ENCODE peak calls at places on chromosomes 16 and 17, in nine cellular contexts. One of them, this sample, is unnamed.

GRCh38 chr16:21158208-21159110 is at the start of gene LDAF1:
- DNase-seq in CD4-positive, alpha-beta memory T cell: peak; percentile 72
- DNase-seq in T-helper 9 cell: peak; percentile 70
- DNase-seq in midbrain: peak; percentile 38
- DNase-seq in stimulated activated CD4-positive, alpha-beta T cell treated with anti-CD3 and anti-CD28 coated beads, Interleukin-1b, Interleukin-23, amount 100 ng/mL, for 1 hour: peak; percentile 30
- DNase-seq in stimulated activated CD8-positive, alpha-beta memory T cell treated with anti-CD3 and anti-CD28 coated beads, Interleukin-4, amount 100 ng/mL, for 24 hours: peak; percentile 72
- DNase-seq in T-helper 1 cell: peak; percentile 53
- DNase-seq in BJ: no peak
- DNase-seq in type B pancreatic cell: peak; percentile 83
- DNase-seq in this sample: peak; percentile 60

GRCh38 chr16:86647561-86647960 is 69.2 kb downstream of the FOXL1 start:
- DNase-seq in CD4-positive, alpha-beta memory T cell: no peak
- DNase-seq in T-helper 9 cell: no peak
- DNase-seq in midbrain: no peak
- DNase-seq in stimulated activated CD4-positive, alpha-beta T cell treated with anti-CD3 and anti-CD28 coated beads, Interleukin-1b, Interleukin-23, amount 100 ng/mL, for 1 hour: no peak
- DNase-seq in stimulated activated CD8-positive, alpha-beta memory T cell treated with anti-CD3 and anti-CD28 coated beads, Interleukin-4, amount 100 ng/mL, for 24 hours: no peak
- DNase-seq in T-helper 1 cell: no peak
- DNase-seq in BJ: no peak
- DNase-seq in type B pancreatic cell: no peak
- DNase-seq in this sample: no peak

GRCh38 chr17:74541176-74542111 is 4.5 kb downstream of the CD300C start:
- DNase-seq in CD4-positive, alpha-beta memory T cell: no peak
- DNase-seq in T-helper 9 cell: no peak
- DNase-seq in midbrain: no peak
- DNase-seq in stimulated activated CD4-positive, alpha-beta T cell treated with anti-CD3 and anti-CD28 coated beads, Interleukin-1b, Interleukin-23, amount 100 ng/mL, for 1 hour: no peak
- DNase-seq in stimulated activated CD8-positive, alpha-beta memory T cell treated with anti-CD3 and anti-CD28 coated beads, Interleukin-4, amount 100 ng/mL, for 24 hours: no peak
- DNase-seq in T-helper 1 cell: no peak
- DNase-seq in BJ: no peak
- DNase-seq in type B pancreatic cell: no peak
- DNase-seq in this sample: no peak

GRCh38 chr17:74527081-74527480 is 4.2 kb downstream of the CD300LB start:
- DNase-seq in CD4-positive, alpha-beta memory T cell: no peak
- DNase-seq in T-helper 9 cell: no peak
- DNase-seq in midbrain: no peak
- DNase-seq in stimulated activated CD4-positive, alpha-beta T cell treated with anti-CD3 and anti-CD28 coated beads, Interleukin-1b, Interleukin-23, amount 100 ng/mL, for 1 hour: no peak
- DNase-seq in stimulated activated CD8-positive, alpha-beta memory T cell treated with anti-CD3 and anti-CD28 coated beads, Interleukin-4, amount 100 ng/mL, for 24 hours: no peak
- DNase-seq in T-helper 1 cell: no peak
- DNase-seq in BJ: no peak
- DNase-seq in type B pancreatic cell: peak; percentile 32
- DNase-seq in this sample: no peak

GRCh38 chr17:63946440-63947363 is 14.6 kb upstream of the CD79B start:
- DNase-seq in CD4-positive, alpha-beta memory T cell: peak; percentile 69
- DNase-seq in T-helper 9 cell: peak; percentile 44
- DNase-seq in midbrain: peak; percentile 20
- DNase-seq in stimulated activated CD4-positive, alpha-beta T cell treated with anti-CD3 and anti-CD28 coated beads, Interleukin-1b, Interleukin-23, amount 100 ng/mL, for 1 hour: peak; percentile 15
- DNase-seq in stimulated activated CD8-positive, alpha-beta memory T cell treated with anti-CD3 and anti-CD28 coated beads, Interleukin-4, amount 100 ng/mL, for 24 hours: no peak
- DNase-seq in T-helper 1 cell: no peak
- DNase-seq in BJ: no peak
- DNase-seq in type B pancreatic cell: no peak
- DNase-seq in this sample: peak; percentile 38

GRCh38 chr16:21950782-21951521 is 2.2 kb upstream of the UQCRC2 start:
- DNase-seq in CD4-positive, alpha-beta memory T cell: peak; percentile 28
- DNase-seq in T-helper 9 cell: no peak
- DNase-seq in midbrain: peak; percentile 29
- DNase-seq in stimulated activated CD4-positive, alpha-beta T cell treated with anti-CD3 and anti-CD28 coated beads, Interleukin-1b, Interleukin-23, amount 100 ng/mL, for 1 hour: no peak
- DNase-seq in stimulated activated CD8-positive, alpha-beta memory T cell treated with anti-CD3 and anti-CD28 coated beads, Interleukin-4, amount 100 ng/mL, for 24 hours: no peak
- DNase-seq in T-helper 1 cell: no peak
- DNase-seq in BJ: no peak
- DNase-seq in type B pancreatic cell: no peak
- DNase-seq in this sample: no peak

GRCh38 chr17:42673885-42674754 is 2.7 kb downstream of the PLEKHH3 start:
- DNase-seq in CD4-positive, alpha-beta memory T cell: no peak
- DNase-seq in T-helper 9 cell: no peak
- DNase-seq in midbrain: no peak
- DNase-seq in stimulated activated CD4-positive, alpha-beta T cell treated with anti-CD3 and anti-CD28 coated beads, Interleukin-1b, Interleukin-23, amount 100 ng/mL, for 1 hour: no peak
- DNase-seq in stimulated activated CD8-positive, alpha-beta memory T cell treated with anti-CD3 and anti-CD28 coated beads, Interleukin-4, amount 100 ng/mL, for 24 hours: no peak
- DNase-seq in T-helper 1 cell: no peak
- DNase-seq in BJ: no peak
- DNase-seq in type B pancreatic cell: no peak
- DNase-seq in this sample: no peak

GRCh38 chr16:83348991-83349390 is 458.8 kb upstream of the HSBP1 start:
- DNase-seq in CD4-positive, alpha-beta memory T cell: no peak
- DNase-seq in T-helper 9 cell: no peak
- DNase-seq in midbrain: no peak
- DNase-seq in stimulated activated CD4-positive, alpha-beta T cell treated with anti-CD3 and anti-CD28 coated beads, Interleukin-1b, Interleukin-23, amount 100 ng/mL, for 1 hour: no peak
- DNase-seq in stimulated activated CD8-positive, alpha-beta memory T cell treated with anti-CD3 and anti-CD28 coated beads, Interleukin-4, amount 100 ng/mL, for 24 hours: no peak
- DNase-seq in T-helper 1 cell: no peak
- DNase-seq in BJ: no peak
- DNase-seq in type B pancreatic cell: no peak
- DNase-seq in this sample: no peak

GRCh38 chr16:64121473-64121872 is 1000.4 kb downstream of the CDH11 start:
- DNase-seq in CD4-positive, alpha-beta memory T cell: no peak
- DNase-seq in T-helper 9 cell: no peak
- DNase-seq in midbrain: no peak
- DNase-seq in stimulated activated CD4-positive, alpha-beta T cell treated with anti-CD3 and anti-CD28 coated beads, Interleukin-1b, Interleukin-23, amount 100 ng/mL, for 1 hour: no peak
- DNase-seq in stimulated activated CD8-positive, alpha-beta memory T cell treated with anti-CD3 and anti-CD28 coated beads, Interleukin-4, amount 100 ng/mL, for 24 hours: no peak
- DNase-seq in T-helper 1 cell: no peak
- DNase-seq in BJ: peak; percentile 33
- DNase-seq in type B pancreatic cell: no peak
- DNase-seq in this sample: no peak

GRCh38 chr17:11511696-11512095 is 86.6 kb upstream of the DNAH9 start:
- DNase-seq in CD4-positive, alpha-beta memory T cell: no peak
- DNase-seq in T-helper 9 cell: no peak
- DNase-seq in midbrain: no peak
- DNase-seq in stimulated activated CD4-positive, alpha-beta T cell treated with anti-CD3 and anti-CD28 coated beads, Interleukin-1b, Interleukin-23, amount 100 ng/mL, for 1 hour: no peak
- DNase-seq in stimulated activated CD8-positive, alpha-beta memory T cell treated with anti-CD3 and anti-CD28 coated beads, Interleukin-4, amount 100 ng/mL, for 24 hours: no peak
- DNase-seq in T-helper 1 cell: no peak
- DNase-seq in BJ: no peak
- DNase-seq in type B pancreatic cell: no peak
- DNase-seq in this sample: no peak

GRCh38 chr17:39599006-39599664 is 8.6 kb downstream of the NEUROD2 start:
- DNase-seq in CD4-positive, alpha-beta memory T cell: no peak
- DNase-seq in T-helper 9 cell: no peak
- DNase-seq in midbrain: no peak
- DNase-seq in stimulated activated CD4-positive, alpha-beta T cell treated with anti-CD3 and anti-CD28 coated beads, Interleukin-1b, Interleukin-23, amount 100 ng/mL, for 1 hour: no peak
- DNase-seq in stimulated activated CD8-positive, alpha-beta memory T cell treated with anti-CD3 and anti-CD28 coated beads, Interleukin-4, amount 100 ng/mL, for 24 hours: no peak
- DNase-seq in T-helper 1 cell: no peak
- DNase-seq in BJ: no peak
- DNase-seq in type B pancreatic cell: no peak
- DNase-seq in this sample: no peak

GRCh38 chr17:65684631-65685030 is 123.2 kb upstream of the AXIN2 start:
- DNase-seq in CD4-positive, alpha-beta memory T cell: no peak
- DNase-seq in T-helper 9 cell: no peak
- DNase-seq in midbrain: no peak
- DNase-seq in stimulated activated CD4-positive, alpha-beta T cell treated with anti-CD3 and anti-CD28 coated beads, Interleukin-1b, Interleukin-23, amount 100 ng/mL, for 1 hour: no peak
- DNase-seq in stimulated activated CD8-positive, alpha-beta memory T cell treated with anti-CD3 and anti-CD28 coated beads, Interleukin-4, amount 100 ng/mL, for 24 hours: no peak
- DNase-seq in T-helper 1 cell: no peak
- DNase-seq in BJ: no peak
- DNase-seq in type B pancreatic cell: no peak
- DNase-seq in this sample: no peak

GRCh38 chr16:74480150-74481029 is 59.1 kb upstream of the CLEC18B start:
- DNase-seq in CD4-positive, alpha-beta memory T cell: no peak
- DNase-seq in T-helper 9 cell: no peak
- DNase-seq in midbrain: no peak
- DNase-seq in stimulated activated CD4-positive, alpha-beta T cell treated with anti-CD3 and anti-CD28 coated beads, Interleukin-1b, Interleukin-23, amount 100 ng/mL, for 1 hour: no peak
- DNase-seq in stimulated activated CD8-positive, alpha-beta memory T cell treated with anti-CD3 and anti-CD28 coated beads, Interleukin-4, amount 100 ng/mL, for 24 hours: no peak
- DNase-seq in T-helper 1 cell: no peak
- DNase-seq in BJ: peak; percentile 51
- DNase-seq in type B pancreatic cell: no peak
- DNase-seq in this sample: no peak

This sample was measured in effector memory CD4-positive, alpha-beta T cell.